ENCODE peak calls at places on chromosome 14, in seven cellular contexts. Z, A, W, S, P, Y and R are unnamed samples.

GRCh38 chr14:21268612-21269251 is 510 bp downstream of the HNRNPC start:
- DNase-seq in W (no peak), Y (peak), A (no peak), Z (peak), P (peak), S (no peak), R (peak)

GRCh38 chr14:72775923-72776554 is 117.9 kb downstream of the DPF3 start:
- DNase-seq in A (no peak), W (no peak), Y (no peak), P (no peak), S (no peak), Z (no peak), R (no peak)

GRCh38 chr14:91373591-91374245 is 43.9 kb downstream of the CCDC88C start:
- DNase-seq in Z (peak), Y (no peak), P (no peak), S (no peak), A (no peak), W (no peak), R (no peak)

GRCh38 chr14:105055736-105056302 is 9.4 kb downstream of the GPR132 start:
- DNase-seq in W (no peak), Y (no peak), Z (no peak), S (no peak), A (no peak), P (no peak), R (no peak)

GRCh38 chr14:92435154-92435553 is 78.4 kb upstream of the RIN3 start:
- DNase-seq in Y (no peak), Z (no peak), W (no peak), S (no peak), A (no peak), P (no peak), R (no peak)

GRCh38 chr14:101948666-101949205 is 15.6 kb upstream of the DYNC1H1 start:
- DNase-seq in Z (no peak), W (no peak), P (no peak), S (no peak), Y (no peak), A (no peak), R (peak)

GRCh38 chr14:24673534-24674203 is 39.7 kb upstream of the GZMB start:
- DNase-seq in Y (no peak), Z (peak), P (no peak), A (no peak), S (no peak), W (no peak), R (no peak)

GRCh38 chr14:22420598-22421186 is 168.3 kb downstream of the DAD1 start:
- DNase-seq in P (no peak), S (no peak), Y (no peak), Z (no peak), W (no peak), A (no peak), R (no peak)

GRCh38 chr14:26023967-26024366 is 573.9 kb downstream of the NOVA1 start:
- DNase-seq in P (no peak), S (no peak), Z (no peak), W (no peak), Y (no peak), A (no peak), R (no peak)

GRCh38 chr14:96592591-96593388 is 90.6 kb downstream of the PAPOLA start:
- DNase-seq in A (no peak), W (no peak), Y (peak), P (peak), Z (peak), S (peak), R (peak)

GRCh38 chr14:24147761-24148428 is 597 bp downstream of the RNF31 start:
- DNase-seq in Y (no peak), W (no peak), P (no peak), S (peak), Z (no peak), A (peak), R (no peak)

GRCh38 chr14:75946785-75947184 is 35.0 kb downstream of the TGFB3 start:
- DNase-seq in W (no peak), Y (peak), Z (no peak), A (no peak), S (no peak), P (no peak), R (no peak)

GRCh38 chr14:90274019-90274418 is 17.7 kb downstream of the PSMC1 start:
- DNase-seq in S (peak), A (no peak), Y (no peak), Z (no peak), W (no peak), P (no peak), R (no peak)

GRCh38 chr14:83207550-83207949 is 1673.9 kb upstream of the SEL1L start:
- DNase-seq in W (no peak), S (no peak), A (no peak), Y (no peak), Z (no peak), P (no peak), R (no peak)

GRCh38 chr14:59570122-59570521 is 6.5 kb downstream of the CCDC175 start:
- DNase-seq in S (no peak), Y (no peak), P (no peak), Z (no peak), W (no peak), A (no peak), R (no peak)

GRCh38 chr14:23154876-23155587 is 28.4 kb downstream of the SLC7A8 start:
- DNase-seq in A (peak), P (peak), W (no peak), Z (no peak), Y (peak), S (peak), R (no peak)

GRCh38 chr14:54881761-54882401 is 20.7 kb downstream of the GCH1 start:
- DNase-seq in A (no peak), P (no peak), Y (no peak), W (no peak), Z (peak), S (no peak), R (no peak)

GRCh38 chr14:104388631-104389325 is 190.8 kb upstream of the C14orf180 start:
- DNase-seq in P (no peak), Z (no peak), A (peak), Y (no peak), S (no peak), W (no peak), R (no peak)

GRCh38 chr14:95431199-95432145 is 85.0 kb downstream of the SYNE3 start:
- DNase-seq in A (no peak), P (peak), Y (peak), Z (no peak), S (peak), W (no peak), R (no peak)

GRCh38 chr14:92040431-92041040 is 677 bp upstream of the TRIP11 start:
- DNase-seq in P (peak), W (no peak), Z (peak), S (no peak), A (no peak), Y (peak), R (no peak)

GRCh38 chr14:104697892-104698583 is 8.6 kb downstream of the INF2 start:
- DNase-seq in Y (peak), A (no peak), W (no peak), P (no peak), Z (no peak), S (no peak), R (no peak)

DNA sequence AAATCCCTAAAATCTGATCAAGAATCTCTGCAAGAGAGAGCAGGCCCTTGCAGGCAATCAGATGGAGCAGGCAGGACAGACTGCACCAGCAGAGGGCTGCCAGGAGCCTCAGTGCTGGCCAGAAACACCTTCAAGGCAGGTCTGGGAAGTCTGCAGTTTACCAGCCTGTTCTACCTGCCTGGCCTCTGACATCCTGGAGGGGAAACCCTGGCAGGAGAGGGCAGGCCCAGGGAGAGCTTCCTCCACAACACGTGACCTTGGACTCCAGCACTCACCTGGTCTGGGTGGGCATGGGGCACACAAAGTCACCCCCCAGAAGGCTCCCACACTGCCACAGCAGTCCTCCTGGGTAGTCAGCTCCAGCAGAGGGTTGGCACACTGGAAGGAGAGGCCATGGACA is 56.0 kb downstream of the ISCA2 start:
- DNase-seq in S (no peak), Z (no peak), W (no peak), P (no peak), Y (no peak), A (no peak), R (no peak)
- TF ChIP-seq CTCF in S (no peak), Z (no peak), W (no peak), P (no peak), Y (peak), A (no peak), R (no peak)

GRCh38 chr14:106585692-106586091 is 1059.3 kb downstream of the TMEM121 start:
- DNase-seq in W (no peak), Z (no peak), P (no peak), A (no peak), Y (no peak), S (no peak), R (no peak)

GRCh38 chr14:106586098-106586704 is 1059.8 kb downstream of the TMEM121 start:
- DNase-seq in S (no peak), P (no peak), W (no peak), Z (peak), A (no peak), Y (no peak), R (no peak)
- TF ChIP-seq CTCF in S (no peak), P (no peak), W (no peak), Z (peak), A (no peak), Y (no peak), R (no peak)

DNA sequence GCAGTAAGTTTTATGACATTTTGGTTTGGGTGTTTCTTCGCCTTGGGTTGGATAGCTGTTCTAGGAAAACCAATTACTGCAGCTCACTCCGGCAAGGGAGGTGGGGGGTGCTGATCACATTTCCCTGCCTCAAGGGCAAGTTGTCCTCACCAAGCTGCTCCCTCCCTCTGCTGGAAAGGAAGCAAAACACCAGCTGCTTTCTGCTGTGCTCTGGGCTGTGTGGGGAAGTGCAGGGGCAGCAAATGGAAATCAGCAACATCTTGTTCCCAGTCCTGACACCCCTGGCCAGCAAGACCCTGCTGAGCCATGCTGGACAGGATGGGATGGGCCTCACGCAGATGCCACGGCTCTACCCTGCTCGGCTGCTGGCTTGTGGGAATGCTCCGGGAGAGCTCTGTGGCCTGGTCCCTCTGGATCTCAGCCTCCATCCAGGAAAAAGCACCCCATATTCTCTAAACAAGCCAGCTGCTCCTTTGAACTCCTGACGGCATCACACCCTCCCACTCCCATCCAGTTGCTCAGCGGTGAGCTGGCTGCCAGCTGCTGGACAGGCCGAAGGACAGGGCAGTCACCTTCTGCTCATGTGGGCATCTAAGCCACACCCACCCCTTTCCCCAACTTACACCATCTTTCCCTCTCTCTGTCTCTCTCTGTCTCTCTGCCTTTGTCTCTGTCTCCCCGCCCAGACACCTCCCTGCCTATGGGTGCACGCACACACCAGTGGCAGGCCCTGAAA is 52.4 kb upstream of the EIF5 start:
- DNase-seq in Y (peak), Z (no peak), A (no peak), S (peak), W (no peak), P (peak), R (peak)
- TF ChIP-seq CTCF in Y (peak), Z (no peak), A (no peak), S (no peak), W (no peak), P (no peak), R (peak)

GRCh38 chr14:68689426-68689825 is 103.4 kb downstream of the ZFP36L1 start:
- DNase-seq in W (no peak), Z (no peak), P (no peak), Y (no peak), S (no peak), A (no peak), R (no peak)

GRCh38 chr14:68690106-68690960 is 102.5 kb downstream of the ZFP36L1 start:
- DNase-seq in Z (no peak), S (no peak), P (no peak), W (no peak), Y (no peak), A (no peak), R (no peak)

GRCh38 chr14:68686724-68687123 is 106.1 kb downstream of the ZFP36L1 start:
- DNase-seq in Z (no peak), P (no peak), A (no peak), Y (no peak), S (no peak), W (no peak), R (no peak)

GRCh38 chr14:68687746-68688145 is 105.1 kb downstream of the ZFP36L1 start:
- DNase-seq in P (no peak), Y (no peak), S (no peak), Z (no peak), W (no peak), A (no peak), R (no peak)

DNA sequence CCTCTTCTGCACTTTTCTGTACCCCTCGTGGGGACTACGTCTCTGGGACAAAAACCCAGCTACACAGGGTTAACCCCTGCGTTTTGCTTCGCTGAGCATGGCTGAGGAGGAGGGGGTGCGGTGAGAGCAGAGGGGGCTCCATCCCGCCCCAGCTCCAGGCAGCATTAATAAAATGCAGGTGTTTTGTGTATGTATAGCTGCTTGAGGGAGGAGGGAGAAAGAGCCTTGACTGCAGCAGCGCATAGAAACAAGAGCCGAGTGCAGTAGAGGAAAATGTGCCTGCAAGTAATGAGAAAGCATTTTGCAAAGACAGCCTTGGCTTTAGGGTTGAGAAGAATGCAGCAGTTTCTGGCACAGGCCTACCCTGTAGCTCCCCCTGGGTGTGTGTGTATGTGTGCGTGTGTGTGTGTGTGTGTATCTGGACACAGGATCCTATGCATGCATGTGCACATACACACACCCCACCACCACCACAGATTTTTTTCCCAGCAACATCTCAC is 103.9 kb downstream of the ZFP36L1 start:
- DNase-seq in Y (no peak), A (no peak), Z (no peak), W (no peak), S (no peak), P (no peak), R (peak)
- TF ChIP-seq CTCF in Y (peak), A (no peak), Z (no peak), W (no peak), S (no peak), P (no peak), R (no peak)

GRCh38 chr14:70855486-70855885 is 46.2 kb upstream of the MAP3K9 start:
- DNase-seq in W (no peak), A (no peak), Z (no peak), P (no peak), S (no peak), Y (no peak), R (no peak)
- TF ChIP-seq CTCF in W (no peak), A (no peak), Z (no peak), P (peak), S (no peak), Y (no peak), R (no peak)

GRCh38 chr14:100100032-100100405 is 34.8 kb downstream of the EVL start:
- DNase-seq in P (no peak), Y (no peak), S (no peak), A (no peak), Z (no peak), W (no peak), R (no peak)
- TF ChIP-seq CTCF in P (no peak), Y (no peak), S (no peak), A (no peak), Z (no peak), W (no peak), R (no peak)

GRCh38 chr14:32202468-32202865 is 602 bp downstream of the RNU6-8 start:
- DNase-seq in P (peak), W (no peak), S (no peak), Y (peak), Z (no peak), A (no peak), R (no peak)

GRCh38 chr14:32202941-32203882 is at the start of gene RNU6-8:
- DNase-seq in Y (peak), Z (peak), W (peak), P (peak), A (peak), S (peak), R (peak)

GRCh38 chr14:32201816-32202467 is at the start of gene RNU6-7:
- DNase-seq in Y (peak), Z (no peak), S (peak), A (peak), W (no peak), P (peak), R (peak)

GRCh38 chr14:32205554-32205953 is 2.5 kb upstream of the RNU6-8 start:
- DNase-seq in W (no peak), P (no peak), Z (no peak), Y (no peak), S (no peak), A (no peak), R (no peak)

DNA sequence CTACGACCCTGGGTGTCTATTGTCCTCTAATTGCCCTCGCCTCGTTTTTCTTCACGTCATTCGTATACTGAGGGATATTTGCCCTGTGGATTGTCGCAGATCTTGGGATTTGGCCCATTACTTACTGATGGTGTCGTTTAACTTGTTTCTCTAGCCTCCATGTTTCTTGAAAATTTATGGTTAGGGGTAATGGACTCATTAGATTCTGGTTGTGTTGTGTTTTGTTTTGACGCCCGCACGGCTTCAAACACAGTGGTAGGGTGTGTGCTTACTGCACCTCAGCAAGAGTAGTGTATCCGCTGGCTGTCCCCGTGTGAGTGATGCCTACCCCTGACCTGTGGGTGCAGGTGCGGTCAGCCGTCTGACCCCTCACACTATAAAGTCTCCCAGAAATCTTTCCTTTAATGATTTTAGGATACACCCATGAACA is 874 bp upstream of the RNU6-8 start:
- DNase-seq in P (peak), S (no peak), Z (no peak), Y (no peak), A (no peak), W (no peak), R (peak)
- TF ChIP-seq CTCF in P (no peak), S (no peak), Z (no peak), Y (no peak), A (no peak), W (no peak), R (no peak)

DNA sequence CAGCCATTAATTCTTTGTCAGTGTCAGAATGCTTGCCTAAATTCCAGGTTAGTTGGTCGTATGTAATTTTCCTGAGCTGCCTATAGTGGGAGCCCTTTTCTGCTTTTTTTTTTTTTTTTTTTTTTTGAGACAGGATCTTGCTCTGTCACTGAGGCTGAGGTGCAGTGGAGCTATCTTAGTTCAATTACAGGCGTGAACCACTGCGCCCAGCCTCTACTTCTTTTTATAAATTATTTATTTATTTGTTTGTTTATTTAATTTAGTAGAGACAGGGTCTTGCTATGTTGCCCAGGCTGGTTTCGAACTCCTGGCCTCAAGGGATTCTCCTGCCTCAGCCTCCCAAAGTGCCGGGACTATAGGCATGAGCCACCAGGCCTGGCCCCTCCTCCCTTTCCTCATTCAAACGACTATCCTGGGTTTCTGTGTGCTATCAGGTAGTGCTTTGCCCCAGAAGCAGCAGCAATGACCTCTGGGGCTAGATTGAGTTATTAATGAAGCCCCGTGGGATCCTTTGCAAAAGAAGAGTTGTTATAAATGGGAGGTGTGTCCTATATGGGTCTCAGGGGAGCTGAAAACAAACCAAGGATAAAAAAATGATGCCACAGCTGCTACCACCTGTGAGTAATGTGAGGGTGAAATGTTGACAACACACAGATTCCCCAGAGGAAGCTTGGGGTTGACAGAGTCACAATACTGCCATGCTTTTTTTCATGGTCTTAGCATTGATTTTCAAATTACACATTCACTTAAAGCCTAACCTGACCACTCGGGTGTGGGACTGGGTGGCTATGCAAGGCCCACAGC is 34.6 kb upstream of the NFKBIA start:
- DNase-seq in W (no peak), Y (no peak), Z (no peak), A (no peak), S (no peak), P (no peak), R (no peak)
- TF ChIP-seq CTCF in W (peak), Y (peak), Z (peak), A (no peak), S (peak), P (peak), R (peak)

GRCh38 chr14:50417853-50418252 is 21.2 kb upstream of the CDKL1 start:
- DNase-seq in P (no peak), Y (no peak), S (no peak), A (no peak), Z (no peak), W (no peak), R (no peak)
- TF ChIP-seq CTCF in P (no peak), Y (no peak), S (no peak), A (no peak), Z (no peak), W (no peak), R (no peak)